ENCODE peak calls at places on chromosomes 5 and 9, in six cellular contexts. K is endodermal cell; X is CD4-positive, CD25-positive, alpha-beta regulatory T cell; H is fibroblast of lung; Q is CD8-positive, alpha-beta memory T cell; Y is uterus. S is an unnamed sample. For H3K4me1, the result is how much of the 10 kb centered on the place peaks cover.

GRCh38 chr5:134554319-134555222 is 29.1 kb downstream of the JADE2 start:
- DNase-seq in K (no peak), X (peak), H (peak), Q (peak), Y (peak), S (peak)

GRCh38 chr9:134633362-134634142 is 8.1 kb upstream of the COL5A1 start:
- DNase-seq in K (no peak), X (no peak), H (no peak), Q (no peak), Y (peak), S (no peak)

GRCh38 chr5:72203251-72203845 is 96.1 kb downstream of the MAP1B start:
- DNase-seq in K (no peak), X (no peak), H (no peak), Q (no peak), Y (no peak), S (no peak)

GRCh38 chr9:121075251-121076036 is 689 bp downstream of the CNTRL start:
- DNase-seq in K (no peak), X (no peak), H (peak), Q (no peak), Y (no peak), S (peak)

GRCh38 chr9:8858250-8859161 is 1058.9 kb upstream of the DMAC1 start:
- DNase-seq in K (peak), X (no peak), H (no peak), Q (no peak), Y (peak), S (no peak)

GRCh38 chr5:142304013-142304701 is 20.7 kb downstream of the SPRY4 start:
- DNase-seq in K (no peak), X (no peak), H (peak), Q (no peak), Y (no peak), S (no peak)

GRCh38 chr9:121675381-121675780 is 23.9 kb downstream of the DAB2IP start:
- DNase-seq in K (no peak), X (no peak), H (no peak), Q (no peak), Y (no peak), S (no peak)

GRCh38 chr5:22970956-22971618 is 117.9 kb upstream of the CDH12 start:
- DNase-seq in K (no peak), X (no peak), H (no peak), Q (no peak), Y (no peak), S (no peak)

GRCh38 chr9:69078581-69078980 is 43.0 kb downstream of the FXN start:
- DNase-seq in K (no peak), X (no peak), H (peak), Q (no peak), Y (peak), S (no peak)

GRCh38 chr9:69083321-69083720 is 47.8 kb downstream of the FXN start:
- DNase-seq in K (no peak), X (no peak), H (no peak), Q (no peak), Y (no peak), S (no peak)

GRCh38 chr9:69078069-69078468 is 42.5 kb downstream of the FXN start:
- DNase-seq in K (no peak), X (no peak), H (no peak), Q (no peak), Y (no peak), S (no peak)

GRCh38 chr9:69079186-69079585 is 43.6 kb downstream of the FXN start:
- DNase-seq in K (no peak), X (no peak), H (no peak), Q (no peak), Y (no peak), S (no peak)

GRCh38 chr9:69081261-69081660 is 45.7 kb downstream of the FXN start:
- DNase-seq in K (no peak), X (no peak), H (peak), Q (no peak), Y (no peak), S (no peak)
- H3K4me1 ChIP-seq in K (under half), X (under half), H (under half), Q (under half), Y (under half), S (under half)

GRCh38 chr5:160508780-160509361 is 87.2 kb downstream of the PTTG1 start:
- DNase-seq in K (peak), X (peak), H (peak), Q (peak), Y (peak), S (peak)

GRCh38 chr5:160511280-160511929 is 89.8 kb downstream of the PTTG1 start:
- DNase-seq in K (peak), X (no peak), H (no peak), Q (no peak), Y (no peak), S (no peak)

GRCh38 chr5:160504906-160505305 is 83.3 kb downstream of the PTTG1 start:
- DNase-seq in K (no peak), X (no peak), H (no peak), Q (no peak), Y (no peak), S (no peak)

GRCh38 chr5:160507181-160507811 is 85.6 kb downstream of the PTTG1 start:
- DNase-seq in K (peak), X (no peak), H (peak), Q (no peak), Y (no peak), S (no peak)

DNA sequence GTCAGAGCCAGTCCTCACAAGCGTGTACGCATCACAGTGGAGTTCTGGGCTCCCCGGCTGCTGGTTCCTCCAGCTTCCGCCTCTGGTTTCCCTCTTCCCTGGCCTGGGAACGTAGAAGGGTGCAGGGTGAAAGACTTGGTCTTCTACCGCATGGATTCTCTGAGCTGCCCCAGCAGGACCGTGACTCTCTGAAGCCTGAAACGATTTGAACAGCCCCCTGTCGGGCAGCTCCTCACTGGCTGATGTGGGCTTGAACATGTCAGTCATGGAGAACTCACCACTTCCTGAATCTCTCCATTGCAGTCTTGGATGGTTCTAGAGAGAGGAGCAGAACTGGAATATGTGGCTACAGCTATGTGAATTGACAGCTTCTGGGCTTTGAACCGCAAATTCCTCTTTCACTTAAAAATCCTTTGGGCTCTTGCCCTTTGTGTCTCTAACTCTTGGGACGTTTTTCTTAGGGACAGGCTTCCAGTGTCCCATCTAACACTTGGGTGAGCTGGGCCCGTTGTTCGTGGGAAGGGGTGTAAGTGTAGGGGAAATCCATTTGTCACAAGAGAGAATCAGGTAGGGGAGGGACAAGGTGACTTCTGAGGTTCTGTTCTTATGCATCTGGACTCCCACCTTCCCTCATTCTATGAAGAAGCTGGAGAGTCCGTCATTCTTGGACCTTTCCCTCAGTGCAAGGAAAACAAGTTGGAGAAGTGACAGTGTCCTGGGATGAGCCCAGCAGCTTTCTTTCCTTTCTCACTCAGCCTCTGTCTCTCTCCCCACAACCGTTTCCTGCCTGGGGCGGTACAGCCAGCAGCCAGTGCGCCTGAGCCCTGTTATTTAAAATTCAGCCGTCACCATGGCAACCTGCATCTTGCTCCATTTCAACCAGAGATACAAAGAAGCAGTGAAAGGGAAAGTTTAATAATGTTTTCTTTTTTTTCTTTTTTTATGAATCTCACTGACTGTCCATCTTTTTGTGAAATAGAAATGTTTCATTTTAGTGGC is 84.7 kb downstream of the PTTG1 start:
- DNase-seq in K (peak), X (peak), H (peak), Q (peak), Y (no peak), S (peak)
- H3K4me3 ChIP-seq in K (no peak), X (peak), H (no peak), Q (no peak), Y (no peak), S (no peak)

GRCh38 chr5:139404484-139404840 is 573 bp upstream of the SPATA24 start:
- DNase-seq in K (no peak), X (no peak), H (no peak), Q (no peak), Y (no peak), S (no peak)
- H3K4me1 ChIP-seq in K (under half), X (under half), H (under half), Q (under half), Y (under half), S (under half)

DNA sequence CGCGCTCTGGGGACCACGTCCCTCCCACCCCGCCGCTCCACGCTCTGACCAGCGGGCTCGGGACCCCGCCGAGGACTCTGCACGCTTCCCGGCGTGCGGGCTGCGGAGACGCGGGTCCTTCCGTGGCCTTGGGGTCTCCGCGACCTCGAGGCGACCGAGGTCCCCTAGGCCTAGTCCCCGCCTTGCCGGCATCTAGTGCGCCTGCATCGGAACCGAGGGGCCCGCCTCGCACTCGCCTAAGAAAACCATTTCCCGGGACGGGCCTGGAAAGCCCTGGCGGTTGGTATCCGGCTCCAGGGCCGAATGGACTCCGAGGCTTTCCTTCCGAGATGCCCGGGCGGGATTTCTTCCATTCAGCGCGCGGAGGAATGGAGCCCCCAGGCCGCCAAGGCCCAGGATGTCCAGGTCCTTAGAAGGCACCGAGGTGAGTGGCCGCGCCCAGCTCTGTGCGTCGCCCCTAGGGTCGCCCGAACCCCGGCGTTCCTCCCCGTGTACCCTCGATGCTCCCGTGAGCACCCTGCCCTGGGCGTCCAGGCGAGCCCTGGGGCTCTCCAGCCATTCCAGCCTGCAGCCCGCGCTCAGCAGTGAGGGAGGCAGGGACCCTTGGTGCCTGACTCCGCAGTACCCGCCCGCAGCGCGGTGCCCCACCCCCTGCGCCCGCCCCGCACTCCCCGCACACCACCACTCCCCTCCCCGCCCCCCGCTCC is 808 bp upstream of the SLC6A3 start:
- DNase-seq in K (peak), X (no peak), H (no peak), Q (no peak), Y (no peak), S (no peak)
- H3K4me3 ChIP-seq in K (no peak), X (no peak), H (no peak), Q (no peak), Y (no peak), S (no peak)

DNA sequence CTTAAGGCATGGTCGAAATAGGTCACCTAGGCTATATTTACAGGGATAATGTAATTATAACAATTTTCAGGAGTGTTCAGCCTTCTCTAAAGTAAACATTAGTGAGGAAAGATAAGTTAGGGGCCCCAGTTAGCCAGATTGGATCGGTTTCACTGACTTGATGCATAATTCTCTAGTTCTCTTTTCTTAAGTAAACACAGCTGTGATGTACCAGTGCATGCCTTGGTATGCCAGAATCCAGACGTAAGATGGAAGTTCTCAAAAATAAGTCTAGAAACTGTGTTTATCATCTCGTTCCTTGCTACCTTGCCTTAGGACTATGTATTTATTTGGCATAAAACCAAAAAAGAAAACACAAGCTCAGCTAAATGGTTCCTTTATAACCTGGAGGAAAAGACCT is 442.2 kb upstream of the CLINT1 start:
- DNase-seq in K (no peak), X (no peak), H (peak), Q (no peak), Y (no peak), S (no peak)
- H3K4me1 ChIP-seq in K (under half), X (under half), H (under half), Q (under half), Y (under half), S (under half)

DNA sequence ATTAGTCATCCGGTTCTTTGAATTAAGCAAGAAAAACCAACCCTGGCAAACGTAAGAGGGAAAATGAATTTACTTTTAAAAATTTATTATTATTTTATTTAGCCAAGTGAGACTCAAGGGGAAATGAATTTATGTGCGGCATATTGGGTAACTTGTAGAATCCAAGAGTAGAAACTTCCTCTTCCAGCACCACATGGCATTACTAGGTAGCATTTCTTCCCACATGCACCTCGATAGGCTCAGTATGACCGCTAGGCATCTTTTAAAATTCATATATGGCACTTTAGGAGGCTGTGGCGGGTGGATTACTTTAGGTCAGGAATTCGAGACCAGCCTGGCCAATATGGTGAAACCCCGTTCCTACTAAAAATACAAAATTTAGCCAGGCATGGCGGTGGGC is 17.6 kb upstream of the MYO10 start:
- DNase-seq in K (no peak), X (no peak), H (no peak), Q (no peak), Y (no peak), S (no peak)
- H3K4me3 ChIP-seq in K (no peak), X (no peak), H (no peak), Q (no peak), Y (no peak), S (no peak)

GRCh38 chr9:137606734-137607138 is 1.2 kb downstream of the ARRDC1 start:
- DNase-seq in K (peak), X (no peak), H (no peak), Q (no peak), Y (peak), S (no peak)

GRCh38 chr9:137606005-137606601 is 617 bp downstream of the ARRDC1 start:
- DNase-seq in K (no peak), X (peak), H (no peak), Q (no peak), Y (no peak), S (no peak)

GRCh38 chr9:137604345-137605145 is 941 bp upstream of the ARRDC1 start:
- DNase-seq in K (no peak), X (no peak), H (no peak), Q (no peak), Y (no peak), S (no peak)

GRCh38 chr9:137605146-137606004 is at the start of gene ARRDC1:
- DNase-seq in K (peak), X (peak), H (peak), Q (peak), Y (peak), S (peak)

DNA sequence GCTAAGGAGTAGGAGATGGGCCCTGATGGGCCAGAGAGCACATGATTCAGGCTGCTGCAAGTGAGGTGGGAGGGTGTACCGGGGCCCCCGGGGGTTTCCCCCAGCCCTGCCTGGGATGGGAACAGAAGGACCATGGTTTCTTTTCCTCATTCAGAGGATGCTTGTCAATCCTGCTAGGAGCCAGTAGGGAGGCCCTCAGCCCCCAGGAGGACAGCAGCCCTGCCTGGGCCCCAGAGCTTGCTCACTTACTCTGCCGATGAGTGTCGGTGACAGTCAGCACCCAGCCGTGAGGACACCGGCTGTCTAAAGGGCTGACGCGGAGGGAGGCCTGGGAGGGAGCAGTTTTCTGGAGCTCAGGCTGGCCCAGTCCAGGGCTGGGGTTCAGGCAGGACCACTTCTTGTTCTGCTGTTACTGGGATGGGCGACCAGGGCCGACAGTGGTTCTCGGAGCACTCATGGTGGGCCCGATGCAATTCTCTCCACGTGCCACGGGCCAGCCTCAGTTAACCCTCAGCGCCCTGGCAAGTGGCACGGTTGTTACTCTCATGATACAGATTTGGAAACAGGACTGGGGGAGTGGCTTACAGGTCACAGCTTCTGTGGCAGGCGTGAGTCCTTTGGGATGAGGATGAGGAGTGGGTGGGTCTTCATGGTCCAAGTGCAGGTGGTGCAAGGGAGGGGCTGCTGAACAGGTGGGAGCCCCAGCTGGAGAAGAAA is 1.8 kb downstream of the ARRDC1 start:
- DNase-seq in K (no peak), X (no peak), H (peak), Q (no peak), Y (no peak), S (no peak)
- H3K4me1 ChIP-seq in K (under half), X (under half), H (under half), Q (under half), Y (under half), S (under half)

DNA sequence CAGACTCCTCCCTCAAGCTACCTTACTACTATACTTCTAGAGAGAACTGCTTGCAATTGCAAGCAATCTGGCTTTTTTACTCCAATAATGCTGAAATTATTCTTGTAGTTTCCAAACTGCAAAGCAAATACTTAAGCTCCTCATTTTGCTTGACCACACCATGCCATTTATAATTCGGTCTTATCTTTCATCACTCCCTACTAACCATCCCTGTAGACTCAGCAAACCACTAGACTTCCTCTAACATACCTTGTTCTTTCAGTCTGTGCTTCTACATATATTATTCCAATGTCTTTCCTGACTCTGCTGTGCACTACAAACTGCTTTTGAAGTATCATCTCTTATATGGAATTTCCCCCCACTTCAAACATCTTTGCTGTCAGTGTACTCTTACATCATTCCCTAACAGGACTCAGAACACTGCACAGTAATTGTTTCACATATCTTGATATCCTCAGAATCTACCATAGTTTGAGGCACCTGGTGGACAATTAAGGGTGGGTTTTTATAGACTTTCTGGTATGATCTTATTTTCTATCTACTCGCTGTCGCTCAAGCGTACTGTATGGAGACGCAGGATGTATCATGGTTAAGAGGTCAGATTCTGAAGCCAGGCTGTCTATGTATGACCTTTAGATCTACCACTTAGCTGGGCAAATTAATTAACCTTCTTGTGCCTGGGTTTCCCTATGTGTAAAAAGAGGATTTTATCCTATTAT is 2.8 kb downstream of the IL6ST start:
- DNase-seq in K (no peak), X (no peak), H (no peak), Q (no peak), Y (no peak), S (no peak)
- H3K4me3 ChIP-seq in K (peak), X (peak), H (peak), Q (peak), Y (peak), S (peak)